ENCODE peak calls at places on chromosome 9, in four cellular contexts. C is omental fat pad, T is spleen, R is neural crest cell. Z is an unnamed sample.

GRCh38 chr9:133430244-133430643 is 8.1 kb downstream of the ADAMTS13 start:
- DNase-seq in T (no peak), C (no peak), R (no peak), Z (no peak)

GRCh38 chr9:120873512-120873911 is 3.5 kb downstream of the PHF19 start:
- DNase-seq in T (peak), C (no peak), R (no peak), Z (no peak)

GRCh38 chr9:33170464-33171156 is 3.5 kb upstream of the B4GALT1 start:
- DNase-seq in R (no peak), C (no peak), T (peak), Z (no peak)

GRCh38 chr9:70873506-70873905 is 247.9 kb downstream of the TRPM3 start:
- DNase-seq in C (no peak), R (no peak), T (no peak), Z (no peak)

GRCh38 chr9:10268500-10269485 is 344.0 kb downstream of the PTPRD start:
- DNase-seq in R (peak), C (no peak), T (no peak), Z (peak)

GRCh38 chr9:5617749-5618148 is 11.2 kb upstream of the RIC1 start:
- DNase-seq in T (no peak), C (no peak), R (no peak), Z (no peak)

GRCh38 chr9:94950733-94951590 is 224.5 kb downstream of the AOPEP start:
- DNase-seq in C (no peak), T (no peak), R (no peak), Z (peak)

GRCh38 chr9:1200847-1201251 is 150.7 kb downstream of the DMRT2 start:
- DNase-seq in C (no peak), T (no peak), R (no peak), Z (peak)

GRCh38 chr9:85685081-85685480 is 56.7 kb downstream of the AGTPBP1 start:
- DNase-seq in C (no peak), R (no peak), T (no peak), Z (no peak)

GRCh38 chr9:27468000-27468399 is 56.1 kb upstream of the IFNK start:
- DNase-seq in C (no peak), R (no peak), T (no peak), Z (no peak)

GRCh38 chr9:91408475-91408874 is 15.2 kb downstream of the NFIL3 start:
- DNase-seq in R (no peak), C (no peak), T (no peak), Z (peak)

GRCh38 chr9:135098400-135099105 is 11.1 kb downstream of the OLFM1 start:
- DNase-seq in T (no peak), R (peak), C (no peak), Z (peak)

GRCh38 chr9:121634800-121635261 is 16.6 kb upstream of the DAB2IP start:
- DNase-seq in T (no peak), R (peak), C (no peak), Z (peak)

GRCh38 chr9:87518702-87519335 is 21.2 kb downstream of the DAPK1 start:
- DNase-seq in R (no peak), T (no peak), C (peak), Z (peak)

GRCh38 chr9:13718086-13718485 is 438.6 kb upstream of the MPDZ start:
- DNase-seq in C (no peak), T (no peak), R (no peak), Z (peak)

GRCh38 chr9:114276908-114277821 is 45.7 kb upstream of the ORM1 start:
- DNase-seq in C (peak), R (no peak), T (peak), Z (peak)

GRCh38 chr9:134618823-134619454 is 22.7 kb upstream of the COL5A1 start:
- DNase-seq in T (peak), R (no peak), C (no peak), Z (no peak)

GRCh38 chr9:36488322-36488838 is 84.3 kb upstream of the MELK start:
- DNase-seq in C (peak), R (no peak), T (peak), Z (no peak)

GRCh38 chr9:122536138-122536537 is 9.0 kb upstream of the OR1N1 start:
- DNase-seq in C (no peak), T (no peak), R (no peak), Z (no peak)

GRCh38 chr9:131214931-131215330 is 61.4 kb downstream of the FAM78A start:
- DNase-seq in C (no peak), R (no peak), T (no peak), Z (no peak)

GRCh38 chr9:109381011-109381729 is 60.3 kb upstream of the EPB41L4B start:
- DNase-seq in R (no peak), T (no peak), C (no peak), Z (no peak)

GRCh38 chr9:113409481-113409880 is 994 bp downstream of the POLE3 start:
- DNase-seq in R (no peak), T (no peak), C (no peak), Z (no peak)

GRCh38 chr9:101711330-101711941 is 27.0 kb downstream of the GRIN3A start:
- DNase-seq in R (peak), C (no peak), T (no peak), Z (no peak)

GRCh38 chr9:128702949-128703615 is 779 bp downstream of the PKN3 start:
- DNase-seq in R (no peak), C (no peak), T (peak), Z (no peak)

GRCh38 chr9:128438343-128439109 is 17.3 kb upstream of the ODF2 start:
- DNase-seq in T (peak), C (peak), R (peak), Z (peak)

GRCh38 chr9:13717356-13718057 is 438.0 kb upstream of the MPDZ start:
- DNase-seq in C (no peak), T (no peak), R (no peak), Z (peak)

GRCh38 chr9:98791147-98792095 is 4.9 kb downstream of the ANKS6 start:
- DNase-seq in R (peak), T (peak), C (peak), Z (peak)

GRCh38 chr9:90915693-90916092 is 114.1 kb downstream of the SYK start:
- DNase-seq in T (peak), R (no peak), C (no peak), Z (peak)

GRCh38 chr9:7491641-7492040 is 307.9 kb downstream of the DMAC1 start:
- DNase-seq in C (no peak), T (no peak), R (no peak), Z (no peak)

GRCh38 chr9:103586721-103587120 is 507.4 kb upstream of the SMC2 start:
- DNase-seq in R (no peak), T (no peak), C (no peak), Z (no peak)

GRCh38 chr9:132931178-132931735 is 13.2 kb downstream of the TSC1 start:
- DNase-seq in R (no peak), T (no peak), C (no peak), Z (no peak)

GRCh38 chr9:75146229-75146628 is 57.9 kb downstream of the OSTF1 start:
- DNase-seq in C (no peak), T (no peak), R (no peak), Z (peak)

GRCh38 chr9:37163299-37163698 is 42.9 kb downstream of the ZCCHC7 start:
- DNase-seq in C (no peak), T (no peak), R (no peak), Z (no peak)

GRCh38 chr9:91843623-91844111 is 106.4 kb downstream of the ROR2 start:
- DNase-seq in R (no peak), T (peak), C (no peak), Z (peak)

DNA sequence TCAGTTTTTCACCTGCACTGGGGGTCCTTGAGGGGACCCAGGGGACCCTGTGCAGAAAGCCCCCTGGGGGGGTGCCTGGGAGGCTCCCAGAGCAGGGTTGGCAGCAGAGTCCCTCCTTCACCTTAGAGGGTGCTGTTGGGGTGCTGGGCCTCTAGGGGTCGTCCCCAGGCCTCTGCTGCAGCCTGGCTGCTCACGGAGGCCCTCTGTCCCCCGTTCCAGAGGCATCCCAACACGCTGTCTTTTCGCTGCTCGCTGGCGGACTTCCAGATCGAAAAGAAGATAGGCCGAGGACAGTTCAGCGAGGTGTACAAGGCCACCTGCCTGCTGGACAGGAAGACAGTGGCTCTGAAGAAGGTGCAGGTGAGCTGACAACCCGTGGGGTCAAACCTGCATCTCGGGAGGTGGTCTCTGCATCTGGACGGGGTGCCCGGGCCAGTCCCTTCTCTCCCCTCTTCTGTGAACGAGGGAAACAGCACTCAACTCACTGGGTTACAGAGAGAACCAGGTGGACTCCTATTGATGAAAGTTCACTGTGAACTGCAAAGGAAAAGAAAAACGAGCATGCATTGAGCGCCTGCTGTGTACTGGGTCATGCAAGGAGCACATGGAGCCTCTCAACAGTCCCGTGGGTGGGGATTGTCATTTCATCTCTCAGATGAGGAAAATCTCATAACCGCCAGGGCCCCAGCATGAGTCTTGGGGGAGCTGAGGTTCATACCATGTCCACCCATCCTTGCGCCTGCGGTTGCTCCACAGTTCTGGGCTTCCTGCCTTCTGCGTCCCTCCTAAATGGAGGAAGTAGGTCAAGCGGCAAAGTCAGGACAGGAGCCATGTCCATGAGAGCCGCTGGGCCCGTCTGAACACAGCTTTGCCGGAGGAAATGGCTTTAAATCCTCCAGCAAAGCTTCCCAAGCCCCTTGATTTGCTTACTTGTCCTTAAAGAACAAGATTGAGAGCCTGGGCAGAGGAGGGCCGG is 54.8 kb downstream of the NEK6 start:
- DNase-seq in C (no peak), R (no peak), T (no peak), Z (no peak)
- TF ChIP-seq CTCF in C (no peak), R (no peak), T (no peak), Z (peak)

DNA sequence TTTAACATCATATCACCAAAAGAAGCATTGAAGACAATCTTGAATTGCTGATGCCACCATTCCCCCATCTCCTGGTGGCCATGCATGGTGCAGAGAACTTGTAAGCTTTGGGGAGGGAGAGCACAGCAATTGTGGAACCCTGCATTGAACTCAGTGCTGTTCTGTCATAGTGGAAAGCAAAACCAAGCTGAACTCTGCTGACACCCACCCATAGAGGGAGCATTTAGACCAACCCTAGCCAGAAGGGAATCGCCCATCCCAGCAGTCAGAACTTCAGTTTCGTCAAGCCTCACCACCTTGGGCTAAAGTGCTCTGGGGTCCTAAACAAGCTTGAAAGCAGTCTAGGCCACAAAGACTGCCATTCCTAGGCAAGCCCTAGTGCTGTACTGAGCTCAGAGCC is 37.4 kb upstream of the RUSC2 start:
- DNase-seq in R (no peak), C (no peak), T (no peak), Z (peak)
- TF ChIP-seq CTCF in R (no peak), C (no peak), T (no peak), Z (peak)

DNA sequence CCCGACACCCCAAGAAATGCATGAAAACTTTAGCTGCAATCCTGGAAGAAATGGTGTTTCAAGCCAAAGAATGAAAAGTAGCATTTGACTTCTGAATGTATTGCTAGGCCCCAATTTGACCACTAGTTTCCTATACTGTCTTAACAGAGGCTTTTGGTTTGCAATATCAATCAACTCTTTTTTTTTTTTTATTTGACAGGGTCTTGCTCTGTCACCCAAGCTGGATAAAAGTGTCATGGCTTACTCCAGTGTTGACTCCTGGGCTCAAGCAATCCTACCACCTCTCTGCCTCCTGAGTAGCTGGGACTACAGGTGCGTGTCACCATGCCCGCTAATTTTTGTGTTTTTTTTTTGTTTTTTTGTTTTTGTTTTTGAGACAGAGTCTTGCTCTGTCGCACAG is 3.2 kb upstream of the GPR107 start:
- DNase-seq in R (no peak), C (no peak), T (no peak), Z (no peak)
- TF ChIP-seq CTCF in R (peak), C (no peak), T (no peak), Z (no peak)

DNA sequence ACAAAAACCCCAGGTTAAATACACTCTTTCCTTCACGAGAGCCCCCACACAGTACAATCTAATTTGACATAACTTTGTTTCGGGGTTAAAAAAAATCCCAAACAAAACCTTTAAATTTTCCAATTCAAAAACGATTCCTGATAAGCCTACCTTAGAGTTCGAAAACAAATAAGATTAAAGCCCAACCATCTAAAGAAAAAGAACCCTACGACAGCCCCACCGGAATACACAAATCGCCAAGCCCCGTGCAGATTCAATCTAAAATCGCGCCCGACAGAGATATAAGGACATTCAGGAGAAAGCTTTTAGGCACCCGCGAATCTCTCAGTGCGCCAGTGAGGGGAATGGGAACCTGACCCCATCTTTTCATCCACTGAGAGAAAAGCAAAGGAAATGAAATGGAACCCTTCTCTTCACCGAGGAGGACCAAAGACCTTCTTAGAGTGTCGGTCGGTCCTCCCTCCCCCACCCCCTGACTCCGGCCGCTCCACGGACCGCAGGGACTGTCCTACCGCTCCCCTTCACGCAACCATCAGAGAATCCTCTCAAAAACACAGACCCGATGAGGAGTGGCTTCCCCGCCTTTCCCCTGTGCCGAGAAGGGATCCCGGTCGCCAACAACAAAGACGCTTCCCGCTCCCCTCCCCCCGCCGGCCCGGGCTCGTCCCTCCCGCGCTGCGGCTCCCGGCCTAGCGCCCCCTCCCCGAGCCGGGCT is 949 bp downstream of the ABHD17B start:
- DNase-seq in R (peak), C (peak), T (no peak), Z (peak)
- TF ChIP-seq CTCF in R (no peak), C (no peak), T (no peak), Z (no peak)

GRCh38 chr9:96217756-96218693 is 84.0 kb downstream of the HSD17B3 start:
- DNase-seq in C (peak), R (peak), T (peak), Z (peak)

GRCh38 chr9:96218821-96219614 is 83.0 kb downstream of the HSD17B3 start:
- DNase-seq in R (no peak), C (no peak), T (no peak), Z (no peak)

GRCh38 chr9:96217358-96217755 is 84.6 kb downstream of the HSD17B3 start:
- DNase-seq in R (peak), C (no peak), T (no peak), Z (peak)

GRCh38 chr9:96222132-96222531 is 79.8 kb downstream of the HSD17B3 start:
- DNase-seq in T (no peak), C (no peak), R (no peak), Z (no peak)

GRCh38 chr9:96219615-96220257 is 82.2 kb downstream of the HSD17B3 start:
- DNase-seq in R (no peak), C (no peak), T (peak), Z (peak)
- TF ChIP-seq CTCF in R (peak), C (no peak), T (no peak), Z (peak)

Z was measured in fibroblast of the aortic adventitia.